ENCODE peak calls at places on chromosome 2, in eight cellular contexts. One of them, this sample, is unnamed.

GRCh38 chr2:20697322-20697934 is 30.5 kb downstream of the GDF7 start:
- DNase-seq in A549: no peak
- DNase-seq in AG09309: no peak
- DNase-seq in Panc1: no peak
- DNase-seq in suprapubic skin: no peak
- DNase-seq in astrocyte of the spinal cord: no peak
- DNase-seq in esophagus squamous epithelium: no peak
- DNase-seq in AG04450: no peak
- DNase-seq in this sample: no peak

GRCh38 chr2:121075641-121076500 is 209.1 kb downstream of the TFCP2L1 start:
- DNase-seq in A549: peak; percentile 37
- DNase-seq in AG09309: no peak
- DNase-seq in Panc1: no peak
- DNase-seq in suprapubic skin: no peak
- DNase-seq in astrocyte of the spinal cord: no peak
- DNase-seq in esophagus squamous epithelium: no peak
- DNase-seq in AG04450: no peak
- DNase-seq in this sample: no peak

GRCh38 chr2:176105727-176106635 is 1.1 kb upstream of the HOXD11 start:
- DNase-seq in A549: no peak
- DNase-seq in AG09309: no peak
- DNase-seq in Panc1: no peak
- DNase-seq in suprapubic skin: no peak
- DNase-seq in astrocyte of the spinal cord: no peak
- DNase-seq in esophagus squamous epithelium: no peak
- DNase-seq in AG04450: no peak
- DNase-seq in this sample: no peak

GRCh38 chr2:197159681-197160211 is 150.8 kb downstream of the ANKRD44 start:
- DNase-seq in A549: peak; percentile 75
- DNase-seq in AG09309: no peak
- DNase-seq in Panc1: peak; percentile 96
- DNase-seq in suprapubic skin: no peak
- DNase-seq in astrocyte of the spinal cord: peak; percentile 74
- DNase-seq in esophagus squamous epithelium: no peak
- DNase-seq in AG04450: no peak
- DNase-seq in this sample: no peak

GRCh38 chr2:27085670-27086089 is 892 bp upstream of the KHK start:
- DNase-seq in A549: peak; percentile 85
- DNase-seq in AG09309: no peak
- DNase-seq in Panc1: peak; percentile 42
- DNase-seq in suprapubic skin: no peak
- DNase-seq in astrocyte of the spinal cord: peak; percentile 70
- DNase-seq in esophagus squamous epithelium: no peak
- DNase-seq in AG04450: no peak
- DNase-seq in this sample: no peak

GRCh38 chr2:10691521-10691920 is 1.7 kb upstream of the NOL10 start:
- DNase-seq in A549: no peak
- DNase-seq in AG09309: no peak
- DNase-seq in Panc1: no peak
- DNase-seq in suprapubic skin: no peak
- DNase-seq in astrocyte of the spinal cord: no peak
- DNase-seq in esophagus squamous epithelium: no peak
- DNase-seq in AG04450: no peak
- DNase-seq in this sample: no peak

GRCh38 chr2:167953790-167954189 is 293.6 kb downstream of the STK39 start:
- DNase-seq in A549: no peak
- DNase-seq in AG09309: no peak
- DNase-seq in Panc1: no peak
- DNase-seq in suprapubic skin: no peak
- DNase-seq in astrocyte of the spinal cord: no peak
- DNase-seq in esophagus squamous epithelium: no peak
- DNase-seq in AG04450: no peak
- DNase-seq in this sample: no peak

GRCh38 chr2:46749042-46749461 is 166.6 kb downstream of the MCFD2 start:
- DNase-seq in A549: peak; percentile 83
- DNase-seq in AG09309: peak; percentile 25
- DNase-seq in Panc1: peak; percentile 25
- DNase-seq in suprapubic skin: no peak
- DNase-seq in astrocyte of the spinal cord: peak; percentile 83
- DNase-seq in esophagus squamous epithelium: no peak
- DNase-seq in AG04450: peak; percentile 37
- DNase-seq in this sample: no peak

GRCh38 chr2:220356076-220356475 is 728.6 kb downstream of the SLC4A3 start:
- DNase-seq in A549: no peak
- DNase-seq in AG09309: no peak
- DNase-seq in Panc1: no peak
- DNase-seq in suprapubic skin: no peak
- DNase-seq in astrocyte of the spinal cord: no peak
- DNase-seq in esophagus squamous epithelium: no peak
- DNase-seq in AG04450: no peak
- DNase-seq in this sample: no peak

GRCh38 chr2:38462121-38462634 is 85.1 kb upstream of the ATL2 start:
- DNase-seq in A549: peak; percentile 63
- DNase-seq in AG09309: peak; percentile 62
- DNase-seq in Panc1: peak; percentile 48
- DNase-seq in suprapubic skin: no peak
- DNase-seq in astrocyte of the spinal cord: peak; percentile 96
- DNase-seq in esophagus squamous epithelium: no peak
- DNase-seq in AG04450: peak; percentile 80
- DNase-seq in this sample: no peak

GRCh38 chr2:160338891-160339290 is 138.8 kb upstream of the ITGB6 start:
- DNase-seq in A549: no peak
- DNase-seq in AG09309: no peak
- DNase-seq in Panc1: no peak
- DNase-seq in suprapubic skin: no peak
- DNase-seq in astrocyte of the spinal cord: no peak
- DNase-seq in esophagus squamous epithelium: no peak
- DNase-seq in AG04450: no peak
- DNase-seq in this sample: no peak

GRCh38 chr2:136114392-136114791 is 3.6 kb downstream of the CXCR4 start:
- DNase-seq in A549: no peak
- DNase-seq in AG09309: no peak
- DNase-seq in Panc1: no peak
- DNase-seq in suprapubic skin: no peak
- DNase-seq in astrocyte of the spinal cord: no peak
- DNase-seq in esophagus squamous epithelium: no peak
- DNase-seq in AG04450: no peak
- DNase-seq in this sample: no peak

GRCh38 chr2:234955971-234956509 is 4.2 kb downstream of the SH3BP4 start:
- DNase-seq in A549: no peak
- DNase-seq in AG09309: no peak
- DNase-seq in Panc1: no peak
- DNase-seq in suprapubic skin: no peak
- DNase-seq in astrocyte of the spinal cord: no peak
- DNase-seq in esophagus squamous epithelium: no peak
- DNase-seq in AG04450: no peak
- DNase-seq in this sample: no peak

GRCh38 chr2:60885683-60886082 is 4.3 kb downstream of the REL start:
- DNase-seq in A549: peak; percentile 46
- DNase-seq in AG09309: no peak
- DNase-seq in Panc1: no peak
- DNase-seq in suprapubic skin: no peak
- DNase-seq in astrocyte of the spinal cord: no peak
- DNase-seq in esophagus squamous epithelium: no peak
- DNase-seq in AG04450: no peak
- DNase-seq in this sample: no peak

GRCh38 chr2:60891175-60891574 is 9.8 kb downstream of the REL start:
- DNase-seq in A549: no peak
- DNase-seq in AG09309: no peak
- DNase-seq in Panc1: no peak
- DNase-seq in suprapubic skin: no peak
- DNase-seq in astrocyte of the spinal cord: no peak
- DNase-seq in esophagus squamous epithelium: no peak
- DNase-seq in AG04450: no peak
- DNase-seq in this sample: no peak

GRCh38 chr2:60886962-60887361 is 5.6 kb downstream of the REL start:
- DNase-seq in A549: no peak
- DNase-seq in AG09309: no peak
- DNase-seq in Panc1: no peak
- DNase-seq in suprapubic skin: no peak
- DNase-seq in astrocyte of the spinal cord: no peak
- DNase-seq in esophagus squamous epithelium: no peak
- DNase-seq in AG04450: no peak
- DNase-seq in this sample: no peak

GRCh38 chr2:60890393-60890707 is 9.0 kb downstream of the REL start:
- DNase-seq in A549: no peak
- DNase-seq in AG09309: no peak
- DNase-seq in Panc1: no peak
- DNase-seq in suprapubic skin: no peak
- DNase-seq in astrocyte of the spinal cord: no peak
- DNase-seq in esophagus squamous epithelium: no peak
- DNase-seq in AG04450: no peak
- DNase-seq in this sample: no peak

GRCh38 chr2:60888853-60889252 is 7.5 kb downstream of the REL start:
- DNase-seq in A549: no peak
- DNase-seq in AG09309: no peak
- DNase-seq in Panc1: no peak
- DNase-seq in suprapubic skin: no peak
- DNase-seq in astrocyte of the spinal cord: no peak
- DNase-seq in esophagus squamous epithelium: no peak
- DNase-seq in AG04450: no peak
- DNase-seq in this sample: no peak
- TF ChIP-seq CTCF in A549: no peak
- TF ChIP-seq CTCF in AG09309: no peak
- TF ChIP-seq CTCF in Panc1: no peak
- TF ChIP-seq CTCF in suprapubic skin: no peak
- TF ChIP-seq CTCF in astrocyte of the spinal cord: no peak
- TF ChIP-seq CTCF in esophagus squamous epithelium: no peak
- TF ChIP-seq CTCF in AG04450: no peak
- TF ChIP-seq CTCF in this sample: no peak

DNA sequence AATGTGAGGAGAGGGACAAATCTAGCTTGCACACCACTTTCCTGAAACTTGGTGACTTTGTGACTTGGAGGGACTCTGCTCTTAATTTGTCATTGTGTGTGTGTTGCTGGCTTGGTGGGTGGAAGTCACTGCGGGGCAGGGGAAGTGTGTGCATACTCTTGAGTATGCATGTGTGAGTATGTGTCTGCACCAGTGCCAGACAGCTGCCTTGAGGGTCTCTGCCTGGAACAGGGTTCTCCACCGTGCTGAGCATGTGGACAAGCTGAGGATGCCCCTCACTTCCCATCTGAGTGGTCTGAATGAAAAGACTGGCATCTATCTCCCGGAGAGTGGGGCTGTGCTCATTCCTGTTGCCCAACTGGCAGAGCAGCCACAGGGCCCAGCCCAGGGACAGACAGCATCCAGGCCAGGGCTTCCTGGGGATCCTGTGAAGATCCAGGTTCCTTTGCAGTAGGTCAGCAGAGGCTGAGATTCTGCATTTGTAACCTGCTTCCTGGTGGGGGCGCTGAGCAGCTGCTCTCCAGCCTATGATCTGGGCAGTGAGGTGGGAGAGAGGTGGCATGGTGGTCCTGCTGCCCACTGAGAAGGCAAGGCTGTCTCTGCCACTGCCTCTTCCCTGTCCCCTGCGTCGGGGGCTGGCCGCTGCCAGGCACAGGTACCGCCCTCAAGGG is 138.9 kb upstream of the HAAO start:
- DNase-seq in A549: peak; percentile 27
- DNase-seq in AG09309: no peak
- DNase-seq in Panc1: no peak
- DNase-seq in suprapubic skin: no peak
- DNase-seq in astrocyte of the spinal cord: no peak
- DNase-seq in esophagus squamous epithelium: no peak
- DNase-seq in AG04450: no peak
- DNase-seq in this sample: no peak
- TF ChIP-seq CTCF in A549: peak; percentile 20
- TF ChIP-seq CTCF in AG09309: peak; percentile 23
- TF ChIP-seq CTCF in Panc1: no peak
- TF ChIP-seq CTCF in suprapubic skin: no peak
- TF ChIP-seq CTCF in astrocyte of the spinal cord: peak; percentile 33
- TF ChIP-seq CTCF in esophagus squamous epithelium: peak; percentile 11
- TF ChIP-seq CTCF in AG04450: peak; percentile 37
- TF ChIP-seq CTCF in this sample: peak; percentile 70

DNA sequence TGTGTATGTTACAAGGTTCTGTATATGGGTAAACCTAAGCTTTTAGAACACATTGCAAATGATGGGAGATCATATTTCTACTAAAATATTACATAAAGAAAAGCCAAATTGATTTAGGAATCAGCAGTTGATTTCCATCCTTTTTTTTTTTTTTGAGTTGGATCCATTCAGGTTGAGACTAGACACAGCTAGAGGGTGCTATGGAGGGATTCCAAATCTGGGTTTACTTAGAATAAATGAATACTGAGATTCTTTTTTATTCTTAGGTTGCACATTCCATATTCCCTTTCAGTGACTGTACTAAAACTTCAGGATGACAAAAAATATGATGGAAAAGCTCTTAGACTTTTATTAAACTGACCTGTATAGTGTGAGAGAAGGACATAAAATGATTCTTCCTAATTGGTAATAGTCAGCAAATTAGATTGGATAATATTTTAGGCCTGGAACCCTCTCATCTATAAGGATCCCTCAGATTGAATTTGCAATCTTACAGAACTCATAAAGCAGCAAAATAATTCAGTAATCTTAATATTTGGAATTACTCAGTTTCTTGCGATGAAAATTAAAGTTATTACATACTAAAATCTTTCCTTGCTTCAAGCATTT is 183.3 kb upstream of the SESTD1 start:
- DNase-seq in A549: no peak
- DNase-seq in AG09309: no peak
- DNase-seq in Panc1: no peak
- DNase-seq in suprapubic skin: no peak
- DNase-seq in astrocyte of the spinal cord: peak; percentile 11
- DNase-seq in esophagus squamous epithelium: no peak
- DNase-seq in AG04450: no peak
- DNase-seq in this sample: no peak
- TF ChIP-seq CTCF in A549: no peak
- TF ChIP-seq CTCF in AG09309: peak; percentile 33
- TF ChIP-seq CTCF in Panc1: no peak
- TF ChIP-seq CTCF in suprapubic skin: no peak
- TF ChIP-seq CTCF in astrocyte of the spinal cord: peak; percentile 26
- TF ChIP-seq CTCF in esophagus squamous epithelium: no peak
- TF ChIP-seq CTCF in AG04450: peak; percentile 43
- TF ChIP-seq CTCF in this sample: peak; percentile 58

GRCh38 chr2:102588213-102588939 is 31.0 kb upstream of the SLC9A2 start:
- DNase-seq in A549: no peak
- DNase-seq in AG09309: no peak
- DNase-seq in Panc1: no peak
- DNase-seq in suprapubic skin: no peak
- DNase-seq in astrocyte of the spinal cord: no peak
- DNase-seq in esophagus squamous epithelium: no peak
- DNase-seq in AG04450: no peak
- DNase-seq in this sample: no peak

GRCh38 chr2:102582845-102583244 is 36.5 kb upstream of the SLC9A2 start:
- DNase-seq in A549: no peak
- DNase-seq in AG09309: no peak
- DNase-seq in Panc1: no peak
- DNase-seq in suprapubic skin: no peak
- DNase-seq in astrocyte of the spinal cord: no peak
- DNase-seq in esophagus squamous epithelium: no peak
- DNase-seq in AG04450: no peak
- DNase-seq in this sample: no peak

GRCh38 chr2:102589444-102589843 is 29.9 kb upstream of the SLC9A2 start:
- DNase-seq in A549: no peak
- DNase-seq in AG09309: no peak
- DNase-seq in Panc1: no peak
- DNase-seq in suprapubic skin: no peak
- DNase-seq in astrocyte of the spinal cord: no peak
- DNase-seq in esophagus squamous epithelium: no peak
- DNase-seq in AG04450: no peak
- DNase-seq in this sample: no peak

GRCh38 chr2:102581911-102582310 is 37.4 kb upstream of the SLC9A2 start:
- DNase-seq in A549: no peak
- DNase-seq in AG09309: no peak
- DNase-seq in Panc1: no peak
- DNase-seq in suprapubic skin: no peak
- DNase-seq in astrocyte of the spinal cord: no peak
- DNase-seq in esophagus squamous epithelium: no peak
- DNase-seq in AG04450: no peak
- DNase-seq in this sample: no peak

GRCh38 chr2:102585704-102586404 is 33.5 kb upstream of the SLC9A2 start:
- DNase-seq in A549: peak; percentile 41
- DNase-seq in AG09309: no peak
- DNase-seq in Panc1: no peak
- DNase-seq in suprapubic skin: no peak
- DNase-seq in astrocyte of the spinal cord: no peak
- DNase-seq in esophagus squamous epithelium: no peak
- DNase-seq in AG04450: no peak
- DNase-seq in this sample: no peak
- TF ChIP-seq CTCF in A549: no peak
- TF ChIP-seq CTCF in AG09309: no peak
- TF ChIP-seq CTCF in Panc1: no peak
- TF ChIP-seq CTCF in suprapubic skin: no peak
- TF ChIP-seq CTCF in astrocyte of the spinal cord: no peak
- TF ChIP-seq CTCF in esophagus squamous epithelium: no peak
- TF ChIP-seq CTCF in AG04450: no peak
- TF ChIP-seq CTCF in this sample: no peak

This sample was measured in chondrocyte.